ENCODE peak calls at places on chromosome 21, in seven cellular contexts. K is heart left ventricle, X is uterus, A is right lobe of liver, P is hepatocyte, U is K562, W is PC-3. L is an unnamed sample.

GRCh38 chr21:34965200-34966174 is 83.6 kb downstream of the RUNX1 start:
- DNase-seq in U (no peak), A (no peak), P (no peak), W (peak), X (no peak), K (no peak), L (no peak)

GRCh38 chr21:39386899-39387298 is 38.0 kb upstream of the HMGN1 start:
- DNase-seq in P (no peak), A (no peak), U (no peak), K (no peak), X (no peak), W (no peak), L (no peak)

GRCh38 chr21:38358666-38359065 is 101.9 kb downstream of the KCNJ15 start:
- DNase-seq in A (no peak), K (no peak), W (no peak), U (no peak), X (no peak), P (no peak), L (no peak)

GRCh38 chr21:28539623-28539988 is 453.1 kb downstream of the LTN1 start:
- DNase-seq in K (no peak), A (no peak), W (no peak), P (no peak), U (no peak), X (no peak), L (no peak)

GRCh38 chr21:46660505-46660904 is 25.0 kb downstream of the PRMT2 start:
- DNase-seq in K (no peak), W (no peak), P (no peak), A (no peak), X (no peak), U (no peak), L (no peak)

GRCh38 chr21:31260790-31261189 is 83.3 kb downstream of the TIAM1 start:
- DNase-seq in A (no peak), W (no peak), P (no peak), X (no peak), U (no peak), K (no peak), L (no peak)

GRCh38 chr21:34528131-34528561 is 16.1 kb upstream of the KCNE1 start:
- DNase-seq in W (no peak), A (no peak), X (no peak), U (no peak), P (no peak), K (no peak), L (no peak)

GRCh38 chr21:33968082-33968997 is 52.7 kb upstream of the ATP5PO start:
- DNase-seq in W (peak), U (peak), A (no peak), P (peak), K (no peak), X (no peak), L (no peak)

GRCh38 chr21:22044431-22044830 is 1046.2 kb downstream of the NCAM2 start:
- DNase-seq in X (no peak), W (peak), P (no peak), A (no peak), U (no peak), K (no peak), L (no peak)

GRCh38 chr21:33011462-33011861 is 14.3 kb upstream of the OLIG2 start:
- DNase-seq in K (no peak), U (no peak), X (no peak), P (peak), A (no peak), W (peak), L (no peak)

GRCh38 chr21:32958288-32958992 is 67.3 kb upstream of the OLIG2 start:
- DNase-seq in P (no peak), W (peak), U (no peak), K (no peak), X (no peak), A (no peak), L (no peak)

GRCh38 chr21:34754690-34755647 is 86.2 kb downstream of the CLIC6 start:
- DNase-seq in U (peak), A (no peak), K (no peak), P (no peak), W (no peak), X (no peak), L (no peak)

GRCh38 chr21:46098303-46099141 is 610 bp downstream of the COL6A2 start:
- DNase-seq in U (no peak), P (peak), K (no peak), X (peak), A (peak), W (no peak), L (peak)

GRCh38 chr21:27277122-27277521 is 310.2 kb upstream of the ADAMTS5 start:
- DNase-seq in U (no peak), X (no peak), K (no peak), A (no peak), P (no peak), W (no peak), L (no peak)

GRCh38 chr21:43209575-43210453 is 41.0 kb downstream of the CRYAA start:
- DNase-seq in U (peak), A (peak), W (peak), P (peak), K (peak), X (no peak), L (no peak)

GRCh38 chr21:36569511-36569910 is 89.6 kb upstream of the CLDN14 start:
- DNase-seq in K (no peak), A (no peak), P (no peak), U (no peak), W (no peak), X (no peak), L (no peak)

GRCh38 chr21:46057111-46057709 is 40.7 kb upstream of the COL6A2 start:
- DNase-seq in A (peak), U (no peak), P (no peak), K (no peak), X (peak), W (no peak), L (peak)

GRCh38 chr21:36428789-36429671 is 43.8 kb downstream of the CHAF1B start:
- DNase-seq in A (no peak), W (peak), K (no peak), P (no peak), X (no peak), U (no peak), L (no peak)

GRCh38 chr21:35423694-35424093 is 374.6 kb upstream of the RUNX1 start:
- DNase-seq in W (no peak), X (no peak), U (no peak), K (no peak), A (no peak), P (no peak), L (no peak)

GRCh38 chr21:38831526-38832467 is 26.1 kb downstream of the ETS2 start:
- DNase-seq in K (peak), U (peak), A (no peak), P (peak), W (peak), X (peak), L (peak)

GRCh38 chr21:21039624-21040023 is 41.4 kb downstream of the NCAM2 start:
- DNase-seq in X (no peak), A (no peak), U (no peak), W (no peak), K (no peak), P (no peak), L (no peak)

DNA sequence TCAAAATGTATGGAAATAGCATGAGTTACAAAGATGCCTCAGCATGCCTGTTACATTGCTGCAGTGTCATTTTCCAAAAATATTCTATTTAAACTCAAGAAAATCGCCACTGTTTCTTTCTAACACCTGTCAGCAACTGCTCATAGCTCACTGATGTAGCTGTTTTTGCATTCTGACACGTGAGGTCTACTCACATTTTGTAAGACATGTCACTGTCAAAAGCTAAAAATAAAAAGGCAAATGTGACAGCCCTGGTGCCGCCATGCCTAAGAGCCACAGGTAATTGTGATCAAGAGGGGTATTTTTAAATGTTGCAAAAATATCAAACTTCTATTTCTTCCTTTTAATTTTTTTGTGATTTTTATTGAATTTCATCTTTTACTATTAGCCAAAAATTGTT is 556.2 kb upstream of the TMPRSS15 start:
- DNase-seq in K (no peak), U (no peak), X (no peak), W (no peak), A (no peak), P (no peak), L (no peak)
- TF ChIP-seq CTCF in K (no peak), U (no peak), X (no peak), W (no peak), A (no peak), P (no peak), L (no peak)

GRCh38 chr21:29788752-29789151 is 151.0 kb downstream of the GRIK1 start:
- DNase-seq in P (no peak), X (no peak), A (no peak), U (no peak), W (no peak), K (no peak), L (no peak)

GRCh38 chr21:29787011-29787909 is 152.5 kb downstream of the GRIK1 start:
- DNase-seq in X (no peak), A (no peak), W (no peak), U (no peak), P (no peak), K (no peak), L (no peak)

GRCh38 chr21:29789393-29789792 is 150.4 kb downstream of the GRIK1 start:
- DNase-seq in U (no peak), W (no peak), X (no peak), A (no peak), K (no peak), P (no peak), L (no peak)

GRCh38 chr21:29786509-29786908 is 153.3 kb downstream of the GRIK1 start:
- DNase-seq in P (no peak), K (no peak), U (no peak), A (no peak), X (no peak), W (no peak), L (no peak)
- H3K27ac ChIP-seq in P (no peak), K (no peak), U (no peak), A (no peak), X (no peak), W (no peak), L (no peak)

GRCh38 chr21:16145479-16145878 is 415.7 kb downstream of the USP25 start:
- DNase-seq in A (no peak), P (no peak), W (no peak), U (no peak), K (no peak), X (no peak), L (no peak)
- TF ChIP-seq CTCF in A (no peak), P (no peak), W (no peak), U (no peak), K (no peak), X (no peak), L (no peak)

GRCh38 chr21:25487046-25487594 is 120.2 kb downstream of the MRPL39 start:
- DNase-seq in U (no peak), K (no peak), P (no peak), W (no peak), X (no peak), A (no peak), L (no peak)
- H3K27ac ChIP-seq in U (no peak), K (no peak), P (no peak), W (no peak), X (no peak), A (no peak), L (no peak)

DNA sequence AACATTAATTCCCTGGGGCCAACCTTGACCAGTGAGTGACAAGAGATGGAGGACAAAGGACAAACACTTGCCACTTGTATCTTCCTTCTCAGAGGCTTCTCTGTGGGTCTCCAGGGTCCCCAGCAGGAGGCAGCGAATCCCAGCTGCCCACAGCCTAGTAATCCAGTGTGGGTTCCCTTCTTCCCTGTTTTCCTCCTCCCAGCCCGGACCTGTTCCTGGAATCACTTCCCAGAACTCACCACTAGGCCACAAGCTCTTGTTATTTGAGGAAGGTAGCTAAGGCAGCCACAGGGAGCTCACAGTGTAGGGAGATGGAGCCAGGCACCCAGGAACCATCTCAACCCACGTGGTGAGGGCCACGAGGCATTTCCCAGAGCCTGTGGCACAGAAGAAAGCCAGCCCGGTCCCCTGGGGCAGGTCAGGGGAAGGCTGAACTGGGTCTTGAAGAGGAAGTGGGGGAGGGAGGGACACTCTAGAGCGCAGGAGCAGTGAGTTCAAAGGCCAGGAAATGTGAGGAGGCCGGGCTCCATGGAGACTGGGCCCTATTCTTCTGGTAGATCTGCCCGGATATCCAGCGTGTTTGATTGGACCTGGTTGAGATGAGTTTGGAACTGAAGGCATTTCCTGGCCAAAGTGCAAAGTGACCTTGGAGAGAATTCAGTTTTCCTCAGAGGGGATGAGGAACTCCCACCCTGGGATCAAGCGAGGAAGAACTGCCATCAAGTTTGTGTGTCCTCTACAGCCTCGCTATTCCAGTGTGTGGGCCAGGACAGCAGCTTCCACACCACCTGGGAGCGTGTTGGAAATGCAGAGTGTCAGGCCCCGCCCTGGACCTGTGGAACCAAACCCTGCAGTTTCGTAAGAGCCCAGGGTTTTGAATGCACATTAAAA is 20.3 kb upstream of the C2CD2 start:
- DNase-seq in X (peak), A (no peak), U (no peak), W (no peak), P (no peak), K (peak), L (no peak)
- TF ChIP-seq CTCF in X (no peak), A (no peak), U (peak), W (peak), P (no peak), K (peak), L (no peak)

GRCh38 chr21:44802396-44803153 is 955 bp upstream of the UBE2G2 start:
- DNase-seq in P (peak), A (no peak), X (no peak), W (peak), K (no peak), U (peak), L (no peak)
- H3K27ac ChIP-seq in P (peak), A (no peak), X (peak), W (peak), K (no peak), U (peak), L (peak)

GRCh38 chr21:29943885-29944284 is 4.1 kb upstream of the GRIK1 start:
- DNase-seq in K (no peak), A (no peak), P (no peak), W (peak), X (no peak), U (peak), L (no peak)
- TF ChIP-seq CTCF in K (peak), A (no peak), P (peak), W (peak), X (no peak), U (peak), L (no peak)